ENCODE peak calls at places on chromosomes 16 and 17, in seven cellular contexts. H is GM12878; B is AG20443; L is SW 1271; P is NCI-H1092; I is astrocyte of the hippocampus; T is stimulated activated CD8-positive, alpha-beta memory T cell treated with anti-CD3 and anti-CD28 coated beads, Interleukin-2, amount 100 ng/mL, for 48 hours. S is an unnamed sample.

GRCh38 chr16:81266680-81267095 is 28.2 kb downstream of the BCO1 start:
- DNase-seq in H (no peak), B (no peak), L (no peak), P (no peak), I (no peak), T (peak), S (no peak)

GRCh38 chr17:15436399-15437369 is 30.7 kb downstream of the CDRT4 start:
- DNase-seq in H (no peak), B (peak), L (peak), P (peak), I (no peak), T (no peak), S (no peak)

GRCh38 chr17:63433746-63434591 is 12.1 kb downstream of the CYB561 start:
- DNase-seq in H (no peak), B (peak), L (no peak), P (no peak), I (peak), T (no peak), S (no peak)

GRCh38 chr17:32382526-32383223 is 32.7 kb downstream of the ZNF207 start:
- DNase-seq in H (no peak), B (no peak), L (no peak), P (no peak), I (no peak), T (no peak), S (no peak)

GRCh38 chr16:82201906-82202305 is 31.9 kb upstream of the MPHOSPH6 start:
- DNase-seq in H (no peak), B (no peak), L (no peak), P (no peak), I (no peak), T (no peak), S (no peak)

GRCh38 chr17:47694818-47695663 is 1.1 kb downstream of the TBKBP1 start:
- DNase-seq in H (no peak), B (peak), L (no peak), P (no peak), I (peak), T (peak), S (no peak)

GRCh38 chr17:73401911-73402310 is 90.1 kb upstream of the CDC42EP4 start:
- DNase-seq in H (no peak), B (no peak), L (no peak), P (no peak), I (peak), T (no peak), S (no peak)

GRCh38 chr17:50021681-50022370 is 26.8 kb upstream of the DLX3 start:
- DNase-seq in H (no peak), B (no peak), L (no peak), P (no peak), I (no peak), T (no peak), S (no peak)

GRCh38 chr16:89365044-89365467 is 125.3 kb downstream of the ANKRD11 start:
- DNase-seq in H (no peak), B (peak), L (no peak), P (no peak), I (peak), T (no peak), S (no peak)

GRCh38 chr17:12342609-12343248 is 322.1 kb downstream of the MAP2K4 start:
- DNase-seq in H (no peak), B (no peak), L (no peak), P (no peak), I (peak), T (no peak), S (no peak)

GRCh38 chr17:49548051-49548505 is 27.6 kb upstream of the NXPH3 start:
- DNase-seq in H (no peak), B (no peak), L (no peak), P (no peak), I (no peak), T (no peak), S (no peak)

GRCh38 chr16:84514874-84515835 is 10.7 kb upstream of the MEAK7 start:
- DNase-seq in H (peak), B (no peak), L (no peak), P (no peak), I (no peak), T (peak), S (peak)

GRCh38 chr17:21460358-21460757 is 84.2 kb downstream of the KCNJ12 start:
- DNase-seq in H (no peak), B (no peak), L (no peak), P (no peak), I (peak), T (no peak), S (no peak)

GRCh38 chr16:28543072-28543471 is 4.3 kb upstream of the NUPR1 start:
- DNase-seq in H (no peak), B (no peak), L (no peak), P (no peak), I (no peak), T (no peak), S (no peak)

GRCh38 chr17:76492250-76492988 is 8.8 kb downstream of the RHBDF2 start:
- DNase-seq in H (peak), B (no peak), L (no peak), P (no peak), I (no peak), T (no peak), S (no peak)

GRCh38 chr16:51854401-51854951 is 692.5 kb downstream of the TOX3 start:
- DNase-seq in H (no peak), B (no peak), L (no peak), P (no peak), I (no peak), T (no peak), S (no peak)

GRCh38 chr17:49180998-49181635 is 29.3 kb downstream of the GNGT2 start:
- DNase-seq in H (no peak), B (no peak), L (no peak), P (no peak), I (no peak), T (no peak), S (no peak)

GRCh38 chr17:50909765-50910661 is 43.9 kb upstream of the TOB1 start:
- DNase-seq in H (no peak), B (no peak), L (no peak), P (no peak), I (peak), T (peak), S (peak)

GRCh38 chr17:29131814-29132682 is 48.1 kb downstream of the MYO18A start:
- DNase-seq in H (no peak), B (peak), L (no peak), P (no peak), I (peak), T (no peak), S (no peak)

GRCh38 chr17:56717471-56717870 is 116.2 kb downstream of the C17orf67 start:
- DNase-seq in H (no peak), B (no peak), L (no peak), P (no peak), I (no peak), T (no peak), S (no peak)

GRCh38 chr16:10078541-10078949 is 103.7 kb downstream of the GRIN2A start:
- DNase-seq in H (no peak), B (no peak), L (no peak), P (no peak), I (peak), T (no peak), S (no peak)

GRCh38 chr16:11796227-11797165 is 562 bp downstream of the ZC3H7A start:
- DNase-seq in H (no peak), B (peak), L (peak), P (no peak), I (peak), T (no peak), S (peak)

GRCh38 chr16:346587-346986 is 5.9 kb downstream of the AXIN1 start:
- DNase-seq in H (no peak), B (no peak), L (no peak), P (no peak), I (peak), T (no peak), S (no peak)

GRCh38 chr17:38415250-38416194 is 12.7 kb upstream of the ARHGAP23 start:
- DNase-seq in H (peak), B (peak), L (no peak), P (peak), I (peak), T (no peak), S (no peak)

GRCh38 chr17:77470800-77471733 is 330.3 kb downstream of the SEC14L1 start:
- DNase-seq in H (no peak), B (peak), L (no peak), P (no peak), I (peak), T (no peak), S (no peak)

S was measured in T-helper 9 cell.